ENCODE peak calls at places on chromosome 18, in ten cellular contexts. P is foreskin fibroblast; B is EH; X is Right ventricle myocardium inferior; A is occipital lobe; J is smooth muscle cell of the brain vasculature; U is skeletal muscle cell; L is iPS-NIHi11; E is T-helper 2 cell; G is stimulated activated naive CD8-positive, alpha-beta T cell treated with anti-CD3 and anti-CD28 coated beads, Interleukin-15, Interleukin-2, amounts not matched to agents 100 U/mL and 50 U/mL, for 24 hours. F is an unnamed sample.
A peak's percentile ranks its signal among the peaks of the same experiment; 100 is the strongest.

GRCh38 chr18:31657823-31658669 is 26.3 kb downstream of the B4GALT6 start:
- DNase-seq in G (peak; percentile 39), X (no peak), L (no peak), A (no peak), U (no peak), J (no peak), B (no peak), E (no peak), P (no peak), F (no peak)

GRCh38 chr18:67600781-67601180 is 84.3 kb upstream of the DSEL start:
- DNase-seq in A (no peak), P (no peak), U (no peak), L (no peak), B (peak; percentile 43), J (no peak), G (no peak), X (no peak), E (no peak), F (no peak)

GRCh38 chr18:1797265-1797664 is 774.0 kb downstream of the METTL4 start:
- DNase-seq in L (no peak), J (no peak), X (no peak), U (no peak), P (no peak), E (no peak), B (no peak), A (no peak), G (no peak), F (no peak)

GRCh38 chr18:31241900-31242409 is 76.0 kb upstream of the DSG1 start:
- DNase-seq in E (no peak), U (no peak), G (no peak), L (peak; percentile 72), X (no peak), A (no peak), P (no peak), B (no peak), J (no peak), F (no peak)

GRCh38 chr18:58025733-58026132 is 18.3 kb upstream of the NEDD4L start:
- DNase-seq in U (no peak), A (no peak), P (no peak), J (no peak), G (no peak), L (no peak), B (peak; percentile 22), X (no peak), E (no peak), F (no peak)

GRCh38 chr18:63233334-63233733 is 86.2 kb downstream of the BCL2 start:
- DNase-seq in X (no peak), A (no peak), P (no peak), B (no peak), J (no peak), E (no peak), L (no peak), G (peak; percentile 48), U (no peak), F (no peak)

GRCh38 chr18:23618862-23619387 is 32.6 kb upstream of the NPC1 start:
- DNase-seq in A (no peak), B (no peak), J (no peak), E (no peak), U (no peak), X (no peak), G (peak; percentile 21), P (no peak), L (peak; percentile 77), F (no peak)

GRCh38 chr18:60044290-60045006 is 144.7 kb downstream of the PMAIP1 start:
- DNase-seq in A (no peak), G (no peak), X (no peak), U (peak; percentile 47), E (no peak), J (no peak), P (peak; percentile 62), B (peak; percentile 91), L (no peak), F (peak; percentile 25)

GRCh38 chr18:76592981-76593381 is 97.9 kb upstream of the ZNF516 start:
- DNase-seq in B (no peak), E (no peak), P (no peak), G (no peak), L (peak; percentile 41), U (no peak), X (no peak), A (no peak), J (no peak), F (no peak)

GRCh38 chr18:8936646-8937045 is 165.9 kb upstream of the NDUFV2 start:
- DNase-seq in P (no peak), A (no peak), J (no peak), E (no peak), B (no peak), G (no peak), L (no peak), U (no peak), X (no peak), F (no peak)

GRCh38 chr18:63457987-63458386 is 18.8 kb upstream of the SERPINB5 start:
- DNase-seq in B (no peak), A (no peak), J (no peak), P (no peak), G (no peak), U (no peak), L (no peak), X (no peak), E (no peak), F (no peak)

GRCh38 chr18:61609131-61609530 is 275.9 kb downstream of the CDH20 start:
- DNase-seq in J (no peak), A (no peak), B (peak; percentile 65), L (no peak), P (no peak), X (no peak), G (no peak), U (no peak), E (no peak), F (no peak)

GRCh38 chr18:13513015-13513414 is 213.3 kb downstream of the FAM210A start:
- DNase-seq in A (no peak), U (no peak), J (no peak), L (peak; percentile 30), X (peak; percentile 49), B (no peak), E (no peak), G (peak; percentile 23), P (no peak), F (no peak)

GRCh38 chr18:58026857-58027256 is 17.2 kb upstream of the NEDD4L start:
- DNase-seq in E (no peak), P (no peak), X (no peak), L (no peak), U (no peak), J (no peak), B (no peak), G (no peak), A (no peak), F (no peak)

F was measured in HFF-Myc.